ENCODE peak calls at places on chromosome 3, in four cellular contexts. Q is activated CD8-positive, alpha-beta memory T cell treated with anti-CD3 and anti-CD28 coated beads for 24 hours; X is right lobe of liver; B is GM12865. R is an unnamed sample.

GRCh38 chr3:8371085-8371551 is 130.5 kb upstream of the LMCD1 start:
- DNase-seq in Q (no peak), B (no peak), X (no peak), R (no peak)

GRCh38 chr3:146037697-146038096 is 123.3 kb downstream of the PLOD2 start:
- DNase-seq in B (no peak), Q (no peak), X (no peak), R (no peak)

GRCh38 chr3:69251078-69251805 is 128.8 kb upstream of the LMOD3 start:
- DNase-seq in Q (no peak), X (no peak), B (no peak), R (no peak)

GRCh38 chr3:193816028-193816395 is 223.0 kb downstream of the OPA1 start:
- DNase-seq in X (no peak), Q (peak), B (no peak), R (no peak)

GRCh38 chr3:24802614-24803013 is 308.0 kb upstream of the THRB start:
- DNase-seq in B (peak), X (no peak), Q (no peak), R (no peak)

GRCh38 chr3:141052570-141053069 is 1.5 kb downstream of the SPSB4 start:
- DNase-seq in X (no peak), Q (no peak), B (no peak), R (peak)

GRCh38 chr3:14789640-14790285 is 29.0 kb upstream of the FGD5 start:
- DNase-seq in Q (no peak), B (no peak), X (no peak), R (no peak)

GRCh38 chr3:45988100-45988761 is 7.4 kb downstream of the FYCO1 start:
- DNase-seq in Q (no peak), X (no peak), B (no peak), R (no peak)

GRCh38 chr3:125165948-125166553 is 46.5 kb downstream of the SLC12A8 start:
- DNase-seq in X (no peak), Q (no peak), B (no peak), R (no peak)

GRCh38 chr3:114362815-114363214 is 69.0 kb downstream of the TIGIT start:
- DNase-seq in Q (no peak), X (no peak), B (peak), R (no peak)

GRCh38 chr3:42780398-42780797 is 7.3 kb upstream of the CCDC13 start:
- DNase-seq in Q (no peak), X (no peak), B (no peak), R (no peak)

GRCh38 chr3:146747051-146747450 is 141.9 kb upstream of the PLSCR5 start:
- DNase-seq in X (no peak), Q (no peak), B (no peak), R (no peak)

GRCh38 chr3:41997702-41998551 is 36.0 kb upstream of the ULK4 start:
- DNase-seq in Q (no peak), X (no peak), B (peak), R (no peak)

GRCh38 chr3:58754074-58754473 is 87.5 kb upstream of the FAM3D start:
- DNase-seq in B (peak), Q (no peak), X (no peak), R (no peak)

GRCh38 chr3:97917813-97918536 is 54.3 kb downstream of the RIOX2 start:
- DNase-seq in X (no peak), Q (no peak), B (no peak), R (no peak)

GRCh38 chr3:16124636-16125035 is 49.8 kb upstream of the GALNT15 start:
- DNase-seq in X (no peak), B (no peak), Q (no peak), R (no peak)

GRCh38 chr3:23949784-23950183 is 4.7 kb downstream of the NR1D2 start:
- DNase-seq in Q (no peak), X (peak), B (peak), R (peak)

R was measured in pancreas.